ENCODE peak calls at places on chromosomes 1 and 21, in ten cellular contexts. One of them, this sample, is unnamed.

GRCh38 chr1:9101510-9102146 is 27.3 kb downstream of the GPR157 start:
- DNase-seq in IMR-90: peak; percentile 68
- DNase-seq in body of pancreas: no peak
- DNase-seq in stomach: no peak
- DNase-seq in CD8-positive, alpha-beta memory T cell: no peak
- DNase-seq in lower lobe of right lung: no peak
- DNase-seq in GM23248: peak; percentile 81
- DNase-seq in right cardiac atrium: peak; percentile 64
- DNase-seq in PC-3: peak; percentile 56
- DNase-seq in tibial artery: no peak
- DNase-seq in this sample: no peak

GRCh38 chr1:180231506-180232420 is 1.7 kb downstream of the LHX4 start:
- DNase-seq in IMR-90: peak; percentile 45
- DNase-seq in body of pancreas: no peak
- DNase-seq in stomach: no peak
- DNase-seq in CD8-positive, alpha-beta memory T cell: no peak
- DNase-seq in lower lobe of right lung: no peak
- DNase-seq in GM23248: peak; percentile 55
- DNase-seq in right cardiac atrium: no peak
- DNase-seq in PC-3: peak; percentile 43
- DNase-seq in tibial artery: no peak
- DNase-seq in this sample: no peak

GRCh38 chr1:152160553-152160952 is 1.5 kb upstream of the RPTN start:
- DNase-seq in IMR-90: no peak
- DNase-seq in body of pancreas: no peak
- DNase-seq in stomach: no peak
- DNase-seq in CD8-positive, alpha-beta memory T cell: no peak
- DNase-seq in lower lobe of right lung: no peak
- DNase-seq in GM23248: peak; percentile 14
- DNase-seq in right cardiac atrium: no peak
- DNase-seq in PC-3: no peak
- DNase-seq in tibial artery: no peak
- DNase-seq in this sample: no peak

GRCh38 chr21:25837545-25838263 is 102.9 kb downstream of the GABPA start:
- DNase-seq in IMR-90: peak; percentile 89
- DNase-seq in body of pancreas: no peak
- DNase-seq in stomach: no peak
- DNase-seq in CD8-positive, alpha-beta memory T cell: no peak
- DNase-seq in lower lobe of right lung: no peak
- DNase-seq in GM23248: peak; percentile 22
- DNase-seq in right cardiac atrium: no peak
- DNase-seq in PC-3: peak; percentile 88
- DNase-seq in tibial artery: no peak
- DNase-seq in this sample: no peak

GRCh38 chr1:207828485-207829158 is 76.8 kb downstream of the CD46 start:
- DNase-seq in IMR-90: peak; percentile 82
- DNase-seq in body of pancreas: peak; percentile 78
- DNase-seq in stomach: peak; percentile 79
- DNase-seq in CD8-positive, alpha-beta memory T cell: peak; percentile 32
- DNase-seq in lower lobe of right lung: peak; percentile 81
- DNase-seq in GM23248: peak; percentile 89
- DNase-seq in right cardiac atrium: peak; percentile 90
- DNase-seq in PC-3: peak; percentile 93
- DNase-seq in tibial artery: peak; percentile 86
- DNase-seq in this sample: no peak

GRCh38 chr21:29102791-29103257 is 27.6 kb upstream of the MAP3K7CL start:
- DNase-seq in IMR-90: peak; percentile 61
- DNase-seq in body of pancreas: no peak
- DNase-seq in stomach: no peak
- DNase-seq in CD8-positive, alpha-beta memory T cell: no peak
- DNase-seq in lower lobe of right lung: no peak
- DNase-seq in GM23248: no peak
- DNase-seq in right cardiac atrium: no peak
- DNase-seq in PC-3: no peak
- DNase-seq in tibial artery: no peak
- DNase-seq in this sample: no peak

GRCh38 chr21:46063227-46063626 is 34.7 kb upstream of the COL6A2 start:
- DNase-seq in IMR-90: no peak
- DNase-seq in body of pancreas: no peak
- DNase-seq in stomach: no peak
- DNase-seq in CD8-positive, alpha-beta memory T cell: no peak
- DNase-seq in lower lobe of right lung: no peak
- DNase-seq in GM23248: peak; percentile 64
- DNase-seq in right cardiac atrium: no peak
- DNase-seq in PC-3: no peak
- DNase-seq in tibial artery: no peak
- DNase-seq in this sample: no peak

GRCh38 chr1:240522122-240522822 is 89.7 kb downstream of the GREM2 start:
- DNase-seq in IMR-90: no peak
- DNase-seq in body of pancreas: no peak
- DNase-seq in stomach: no peak
- DNase-seq in CD8-positive, alpha-beta memory T cell: no peak
- DNase-seq in lower lobe of right lung: no peak
- DNase-seq in GM23248: no peak
- DNase-seq in right cardiac atrium: no peak
- DNase-seq in PC-3: no peak
- DNase-seq in tibial artery: no peak
- DNase-seq in this sample: no peak

GRCh38 chr1:108643492-108644333 is 17.2 kb downstream of the HENMT1 start:
- DNase-seq in IMR-90: peak; percentile 78
- DNase-seq in body of pancreas: peak; percentile 45
- DNase-seq in stomach: peak; percentile 50
- DNase-seq in CD8-positive, alpha-beta memory T cell: peak; percentile 21
- DNase-seq in lower lobe of right lung: no peak
- DNase-seq in GM23248: peak; percentile 80
- DNase-seq in right cardiac atrium: peak; percentile 50
- DNase-seq in PC-3: peak; percentile 75
- DNase-seq in tibial artery: peak; percentile 54
- DNase-seq in this sample: no peak

GRCh38 chr1:117032661-117033060 is 27.5 kb upstream of the TTF2 start:
- DNase-seq in IMR-90: no peak
- DNase-seq in body of pancreas: no peak
- DNase-seq in stomach: no peak
- DNase-seq in CD8-positive, alpha-beta memory T cell: no peak
- DNase-seq in lower lobe of right lung: no peak
- DNase-seq in GM23248: no peak
- DNase-seq in right cardiac atrium: no peak
- DNase-seq in PC-3: no peak
- DNase-seq in tibial artery: no peak
- DNase-seq in this sample: no peak

GRCh38 chr1:71634159-71634558 is 553.3 kb upstream of the ZRANB2 start:
- DNase-seq in IMR-90: no peak
- DNase-seq in body of pancreas: no peak
- DNase-seq in stomach: no peak
- DNase-seq in CD8-positive, alpha-beta memory T cell: no peak
- DNase-seq in lower lobe of right lung: no peak
- DNase-seq in GM23248: no peak
- DNase-seq in right cardiac atrium: no peak
- DNase-seq in PC-3: no peak
- DNase-seq in tibial artery: no peak
- DNase-seq in this sample: no peak

GRCh38 chr1:211344335-211344664 is 17.7 kb downstream of the TRAF5 start:
- DNase-seq in IMR-90: peak; percentile 32
- DNase-seq in body of pancreas: no peak
- DNase-seq in stomach: no peak
- DNase-seq in CD8-positive, alpha-beta memory T cell: no peak
- DNase-seq in lower lobe of right lung: no peak
- DNase-seq in GM23248: no peak
- DNase-seq in right cardiac atrium: no peak
- DNase-seq in PC-3: no peak
- DNase-seq in tibial artery: no peak
- DNase-seq in this sample: no peak

GRCh38 chr1:161068306-161069200 is 1.1 kb downstream of the ARHGAP30 start:
- DNase-seq in IMR-90: no peak
- DNase-seq in body of pancreas: no peak
- DNase-seq in stomach: peak; percentile 62
- DNase-seq in CD8-positive, alpha-beta memory T cell: peak; percentile 76
- DNase-seq in lower lobe of right lung: peak; percentile 88
- DNase-seq in GM23248: no peak
- DNase-seq in right cardiac atrium: peak; percentile 88
- DNase-seq in PC-3: no peak
- DNase-seq in tibial artery: peak; percentile 66
- DNase-seq in this sample: peak; percentile 95

GRCh38 chr1:247375747-247376146 is 40.2 kb upstream of the NLRP3 start:
- DNase-seq in IMR-90: no peak
- DNase-seq in body of pancreas: no peak
- DNase-seq in stomach: no peak
- DNase-seq in CD8-positive, alpha-beta memory T cell: no peak
- DNase-seq in lower lobe of right lung: no peak
- DNase-seq in GM23248: no peak
- DNase-seq in right cardiac atrium: no peak
- DNase-seq in PC-3: no peak
- DNase-seq in tibial artery: no peak
- DNase-seq in this sample: no peak

GRCh38 chr1:206685256-206685748 is 597 bp downstream of the MAPKAPK2 start:
- DNase-seq in IMR-90: peak; percentile 53
- DNase-seq in body of pancreas: peak; percentile 47
- DNase-seq in stomach: no peak
- DNase-seq in CD8-positive, alpha-beta memory T cell: peak; percentile 25
- DNase-seq in lower lobe of right lung: peak; percentile 65
- DNase-seq in GM23248: peak; percentile 76
- DNase-seq in right cardiac atrium: peak; percentile 73
- DNase-seq in PC-3: peak; percentile 27
- DNase-seq in tibial artery: no peak
- DNase-seq in this sample: peak; percentile 91

GRCh38 chr1:224435318-224435763 is 744 bp upstream of the WDR26 start:
- DNase-seq in IMR-90: peak; percentile 95
- DNase-seq in body of pancreas: no peak
- DNase-seq in stomach: no peak
- DNase-seq in CD8-positive, alpha-beta memory T cell: no peak
- DNase-seq in lower lobe of right lung: no peak
- DNase-seq in GM23248: peak; percentile 92
- DNase-seq in right cardiac atrium: peak; percentile 22
- DNase-seq in PC-3: peak; percentile 65
- DNase-seq in tibial artery: no peak
- DNase-seq in this sample: no peak

GRCh38 chr1:56411484-56412180 is 167.7 kb downstream of the PLPP3 start:
- DNase-seq in IMR-90: no peak
- DNase-seq in body of pancreas: peak; percentile 60
- DNase-seq in stomach: no peak
- DNase-seq in CD8-positive, alpha-beta memory T cell: no peak
- DNase-seq in lower lobe of right lung: no peak
- DNase-seq in GM23248: peak; percentile 82
- DNase-seq in right cardiac atrium: peak; percentile 85
- DNase-seq in PC-3: no peak
- DNase-seq in tibial artery: peak; percentile 50
- DNase-seq in this sample: no peak
- H3K27ac ChIP-seq in IMR-90: no peak overlapping the region
- H3K27ac ChIP-seq in body of pancreas: no peak overlapping the region
- H3K27ac ChIP-seq in stomach: peak overlapping the region; percentile 44
- H3K27ac ChIP-seq in CD8-positive, alpha-beta memory T cell: no peak overlapping the region
- H3K27ac ChIP-seq in lower lobe of right lung: peak overlapping the region; percentile 18
- H3K27ac ChIP-seq in GM23248: peak overlapping the region; percentile 41
- H3K27ac ChIP-seq in right cardiac atrium: peak overlapping the region; percentile 56
- H3K27ac ChIP-seq in PC-3: no peak overlapping the region
- H3K27ac ChIP-seq in tibial artery: no peak overlapping the region
- H3K27ac ChIP-seq in this sample: no peak overlapping the region

DNA sequence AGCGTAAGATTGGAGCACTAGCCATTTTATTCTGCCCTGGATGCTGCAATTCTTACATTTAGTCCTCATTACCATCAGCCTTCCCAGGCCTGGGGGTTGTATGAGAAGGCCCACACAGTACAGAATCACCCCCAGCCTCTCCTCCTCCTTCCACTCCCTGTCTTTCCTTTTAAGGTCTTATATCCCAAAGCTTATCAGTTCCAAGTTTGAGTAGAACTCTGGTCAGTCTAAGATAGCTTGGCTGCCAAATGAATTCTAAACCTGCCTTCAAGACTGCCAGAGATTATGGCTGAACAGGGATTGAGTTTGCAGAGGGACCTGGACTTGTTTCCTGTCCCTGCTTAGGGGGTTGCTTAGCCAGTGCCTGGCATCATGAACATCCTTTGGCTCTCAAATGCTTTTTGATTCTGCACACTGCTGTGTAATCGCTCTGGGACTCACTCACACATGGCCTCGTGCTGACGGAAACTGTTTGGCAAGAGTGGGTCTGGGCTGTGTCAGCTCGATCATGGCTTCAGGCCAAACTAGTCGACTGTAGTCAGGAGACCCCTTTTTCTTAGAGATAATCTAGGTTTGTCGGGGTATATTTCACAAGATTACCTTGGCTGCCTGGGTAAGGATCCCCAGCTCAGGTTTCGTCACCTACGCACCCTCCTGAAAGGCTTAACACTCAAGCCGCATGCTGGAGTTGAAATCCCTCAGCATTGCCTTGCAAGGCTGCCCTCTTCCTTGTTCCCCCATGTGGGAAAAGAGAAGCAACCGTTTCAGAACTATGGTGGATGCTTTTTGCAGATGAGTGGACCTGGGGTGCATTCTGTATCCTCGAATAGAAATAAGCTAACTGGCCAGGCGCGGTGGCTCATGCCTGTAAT is 252.6 kb downstream of the NFIA start:
- DNase-seq in IMR-90: no peak
- DNase-seq in body of pancreas: peak; percentile 52
- DNase-seq in stomach: peak; percentile 30
- DNase-seq in CD8-positive, alpha-beta memory T cell: no peak
- DNase-seq in lower lobe of right lung: no peak
- DNase-seq in GM23248: no peak
- DNase-seq in right cardiac atrium: peak; percentile 86
- DNase-seq in PC-3: no peak
- DNase-seq in tibial artery: peak; percentile 71
- DNase-seq in this sample: no peak
- H3K27ac ChIP-seq in IMR-90: no peak overlapping the region
- H3K27ac ChIP-seq in body of pancreas: no peak overlapping the region
- H3K27ac ChIP-seq in stomach: peak overlapping the region; percentile 33
- H3K27ac ChIP-seq in CD8-positive, alpha-beta memory T cell: no peak overlapping the region
- H3K27ac ChIP-seq in lower lobe of right lung: no peak overlapping the region
- H3K27ac ChIP-seq in GM23248: no peak overlapping the region
- H3K27ac ChIP-seq in right cardiac atrium: peak overlapping the region; percentile 78
- H3K27ac ChIP-seq in PC-3: no peak overlapping the region
- H3K27ac ChIP-seq in tibial artery: peak overlapping the region; percentile 60
- H3K27ac ChIP-seq in this sample: no peak overlapping the region

GRCh38 chr1:157497284-157497683 is 55.0 kb downstream of the FCRL5 start:
- DNase-seq in IMR-90: no peak
- DNase-seq in body of pancreas: no peak
- DNase-seq in stomach: no peak
- DNase-seq in CD8-positive, alpha-beta memory T cell: no peak
- DNase-seq in lower lobe of right lung: no peak
- DNase-seq in GM23248: no peak
- DNase-seq in right cardiac atrium: no peak
- DNase-seq in PC-3: no peak
- DNase-seq in tibial artery: no peak
- DNase-seq in this sample: no peak
- H3K27ac ChIP-seq in IMR-90: no peak overlapping the region
- H3K27ac ChIP-seq in body of pancreas: no peak overlapping the region
- H3K27ac ChIP-seq in stomach: no peak overlapping the region
- H3K27ac ChIP-seq in CD8-positive, alpha-beta memory T cell: no peak overlapping the region
- H3K27ac ChIP-seq in lower lobe of right lung: no peak overlapping the region
- H3K27ac ChIP-seq in GM23248: no peak overlapping the region
- H3K27ac ChIP-seq in right cardiac atrium: no peak overlapping the region
- H3K27ac ChIP-seq in PC-3: no peak overlapping the region
- H3K27ac ChIP-seq in tibial artery: no peak overlapping the region
- H3K27ac ChIP-seq in this sample: no peak overlapping the region

DNA sequence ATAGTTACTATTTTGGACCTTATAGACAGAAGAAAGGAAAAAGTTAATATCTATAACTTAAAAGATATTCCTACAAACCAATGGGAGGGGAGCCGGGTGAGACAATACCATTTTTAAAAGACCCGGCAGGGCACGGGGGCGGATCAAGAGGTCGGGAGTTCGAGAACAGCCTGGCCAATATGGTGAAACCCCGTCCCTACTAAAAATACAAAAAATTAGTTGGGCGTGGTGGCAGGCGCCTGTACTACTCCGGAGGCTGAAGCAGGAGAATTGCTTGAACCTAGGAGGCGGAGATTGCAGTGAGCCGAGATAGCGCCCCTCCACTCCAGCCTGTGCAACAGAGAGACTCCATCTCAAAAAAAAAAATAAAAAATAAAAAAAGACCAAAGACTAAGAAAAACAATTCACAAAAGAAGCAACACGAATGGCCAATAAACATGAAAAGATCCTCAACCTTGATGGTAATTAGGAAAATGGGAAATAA is 1.2 kb upstream of the PSMB2 start:
- DNase-seq in IMR-90: no peak
- DNase-seq in body of pancreas: no peak
- DNase-seq in stomach: no peak
- DNase-seq in CD8-positive, alpha-beta memory T cell: no peak
- DNase-seq in lower lobe of right lung: no peak
- DNase-seq in GM23248: peak; percentile 16
- DNase-seq in right cardiac atrium: no peak
- DNase-seq in PC-3: no peak
- DNase-seq in tibial artery: no peak
- DNase-seq in this sample: no peak
- H3K27ac ChIP-seq in IMR-90: no peak overlapping the region
- H3K27ac ChIP-seq in body of pancreas: peak overlapping the region; percentile 96
- H3K27ac ChIP-seq in stomach: peak overlapping the region; percentile 86
- H3K27ac ChIP-seq in CD8-positive, alpha-beta memory T cell: peak overlapping the region; percentile 92
- H3K27ac ChIP-seq in lower lobe of right lung: peak overlapping the region; percentile 91
- H3K27ac ChIP-seq in GM23248: peak overlapping the region; percentile 97
- H3K27ac ChIP-seq in right cardiac atrium: no peak overlapping the region
- H3K27ac ChIP-seq in PC-3: peak overlapping the region; percentile 79
- H3K27ac ChIP-seq in tibial artery: peak overlapping the region; percentile 90
- H3K27ac ChIP-seq in this sample: peak overlapping the region; percentile 88

This sample was measured in spleen.